ENCODE peak calls at places on chromosomes 16 and 17, in seven cellular contexts. One of them, this sample, is unnamed. For H3K4me1, the result is how much of the 10 kb centered on the place peaks cover.

GRCh38 chr16:84022641-84023040 is 20.0 kb downstream of the SLC38A8 start:
- DNase-seq in stomach: no peak
- DNase-seq in suprapubic skin: no peak
- DNase-seq in sigmoid colon: no peak
- DNase-seq in HCT116: no peak
- DNase-seq in Peyer's patch: no peak
- DNase-seq in GM12878: no peak
- DNase-seq in this sample: no peak

GRCh38 chr16:53358884-53359283 is 75.4 kb upstream of the RBL2 start:
- DNase-seq in stomach: no peak
- DNase-seq in suprapubic skin: no peak
- DNase-seq in sigmoid colon: no peak
- DNase-seq in HCT116: no peak
- DNase-seq in Peyer's patch: no peak
- DNase-seq in GM12878: no peak
- DNase-seq in this sample: no peak

GRCh38 chr17:1644493-1645206 is 882 bp downstream of the SCARF1 start:
- DNase-seq in stomach: no peak
- DNase-seq in suprapubic skin: no peak
- DNase-seq in sigmoid colon: no peak
- DNase-seq in HCT116: no peak
- DNase-seq in Peyer's patch: peak
- DNase-seq in GM12878: peak
- DNase-seq in this sample: peak

GRCh38 chr17:43125967-43126910 is 1.1 kb upstream of the BRCA1 start:
- DNase-seq in stomach: no peak
- DNase-seq in suprapubic skin: peak
- DNase-seq in sigmoid colon: peak
- DNase-seq in HCT116: no peak
- DNase-seq in Peyer's patch: no peak
- DNase-seq in GM12878: no peak
- DNase-seq in this sample: no peak

GRCh38 chr17:49582789-49583188 is 7.1 kb downstream of the NXPH3 start:
- DNase-seq in stomach: no peak
- DNase-seq in suprapubic skin: peak
- DNase-seq in sigmoid colon: no peak
- DNase-seq in HCT116: no peak
- DNase-seq in Peyer's patch: no peak
- DNase-seq in GM12878: no peak
- DNase-seq in this sample: no peak

GRCh38 chr16:58511933-58512815 is 3.1 kb upstream of the SETD6 start:
- DNase-seq in stomach: peak
- DNase-seq in suprapubic skin: peak
- DNase-seq in sigmoid colon: peak
- DNase-seq in HCT116: no peak
- DNase-seq in Peyer's patch: peak
- DNase-seq in GM12878: no peak
- DNase-seq in this sample: no peak

GRCh38 chr16:2277466-2278271 is 9.7 kb upstream of the RNPS1 start:
- DNase-seq in stomach: no peak
- DNase-seq in suprapubic skin: no peak
- DNase-seq in sigmoid colon: no peak
- DNase-seq in HCT116: no peak
- DNase-seq in Peyer's patch: no peak
- DNase-seq in GM12878: no peak
- DNase-seq in this sample: no peak

GRCh38 chr16:47018223-47018891 is 44.9 kb upstream of the DNAJA2 start:
- DNase-seq in stomach: peak
- DNase-seq in suprapubic skin: no peak
- DNase-seq in sigmoid colon: no peak
- DNase-seq in HCT116: peak
- DNase-seq in Peyer's patch: peak
- DNase-seq in GM12878: peak
- DNase-seq in this sample: no peak

GRCh38 chr17:34733351-34733750 is 154.0 kb downstream of the TMEM132E start:
- DNase-seq in stomach: no peak
- DNase-seq in suprapubic skin: peak
- DNase-seq in sigmoid colon: peak
- DNase-seq in HCT116: no peak
- DNase-seq in Peyer's patch: no peak
- DNase-seq in GM12878: no peak
- DNase-seq in this sample: no peak

GRCh38 chr17:47895254-47895855 is 681 bp upstream of the SP2 start:
- DNase-seq in stomach: peak
- DNase-seq in suprapubic skin: no peak
- DNase-seq in sigmoid colon: no peak
- DNase-seq in HCT116: no peak
- DNase-seq in Peyer's patch: peak
- DNase-seq in GM12878: no peak
- DNase-seq in this sample: no peak

DNA sequence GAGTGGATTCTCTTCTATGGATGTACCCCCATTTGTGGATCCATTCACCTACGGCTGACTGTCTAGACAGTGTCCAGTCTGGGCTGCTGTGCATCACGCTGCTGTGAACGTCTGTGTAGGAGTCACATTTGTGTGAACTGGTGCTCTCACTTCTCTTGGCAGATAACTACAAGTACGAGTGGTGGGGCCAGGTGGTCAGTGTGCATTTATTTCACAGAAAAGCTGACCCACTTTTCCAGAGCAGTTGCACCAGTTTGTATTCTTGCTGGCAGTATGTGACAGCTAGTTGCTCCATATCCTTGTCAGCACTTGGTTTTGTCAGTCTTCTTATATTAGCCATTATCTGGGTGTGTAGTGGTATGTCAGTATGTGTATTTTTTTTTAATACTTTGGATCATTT is 28.4 kb downstream of the FOXK2 start:
- DNase-seq in stomach: no peak
- DNase-seq in suprapubic skin: no peak
- DNase-seq in sigmoid colon: no peak
- DNase-seq in HCT116: no peak
- DNase-seq in Peyer's patch: no peak
- DNase-seq in GM12878: no peak
- DNase-seq in this sample: no peak
- H3K4me1 ChIP-seq in stomach: half or more
- H3K4me1 ChIP-seq in suprapubic skin: half or more
- H3K4me1 ChIP-seq in sigmoid colon: half or more
- H3K4me1 ChIP-seq in HCT116: under half
- H3K4me1 ChIP-seq in Peyer's patch: under half
- H3K4me1 ChIP-seq in GM12878: under half
- H3K4me1 ChIP-seq in this sample: half or more

GRCh38 chr16:89657442-89658220 is at the start of the genes CHMP1A and SPATA33:
- DNase-seq in stomach: peak
- DNase-seq in suprapubic skin: peak
- DNase-seq in sigmoid colon: peak
- DNase-seq in HCT116: peak
- DNase-seq in Peyer's patch: peak
- DNase-seq in GM12878: peak
- DNase-seq in this sample: no peak
- TF ChIP-seq POLR2A in stomach: no peak
- TF ChIP-seq POLR2A in suprapubic skin: peak
- TF ChIP-seq POLR2A in sigmoid colon: peak
- TF ChIP-seq POLR2A in HCT116: peak
- TF ChIP-seq POLR2A in Peyer's patch: peak
- TF ChIP-seq POLR2A in GM12878: peak
- TF ChIP-seq POLR2A in this sample: no peak

GRCh38 chr16:27324851-27325301 is 11.1 kb downstream of the IL4R start:
- DNase-seq in stomach: no peak
- DNase-seq in suprapubic skin: peak
- DNase-seq in sigmoid colon: peak
- DNase-seq in HCT116: no peak
- DNase-seq in Peyer's patch: no peak
- DNase-seq in GM12878: no peak
- DNase-seq in this sample: no peak
- H3K4me1 ChIP-seq in stomach: half or more
- H3K4me1 ChIP-seq in suprapubic skin: half or more
- H3K4me1 ChIP-seq in sigmoid colon: half or more
- H3K4me1 ChIP-seq in HCT116: under half
- H3K4me1 ChIP-seq in Peyer's patch: under half
- H3K4me1 ChIP-seq in GM12878: under half
- H3K4me1 ChIP-seq in this sample: half or more

GRCh38 chr17:81285179-81285878 is 9.8 kb downstream of the SLC38A10 start:
- DNase-seq in stomach: peak
- DNase-seq in suprapubic skin: peak
- DNase-seq in sigmoid colon: peak
- DNase-seq in HCT116: no peak
- DNase-seq in Peyer's patch: peak
- DNase-seq in GM12878: no peak
- DNase-seq in this sample: no peak
- TF ChIP-seq POLR2A in stomach: no peak
- TF ChIP-seq POLR2A in suprapubic skin: no peak
- TF ChIP-seq POLR2A in sigmoid colon: no peak
- TF ChIP-seq POLR2A in HCT116: no peak
- TF ChIP-seq POLR2A in Peyer's patch: no peak
- TF ChIP-seq POLR2A in GM12878: peak
- TF ChIP-seq POLR2A in this sample: no peak

GRCh38 chr17:38420518-38420917 is 7.7 kb upstream of the ARHGAP23 start:
- DNase-seq in stomach: no peak
- DNase-seq in suprapubic skin: no peak
- DNase-seq in sigmoid colon: no peak
- DNase-seq in HCT116: no peak
- DNase-seq in Peyer's patch: no peak
- DNase-seq in GM12878: no peak
- DNase-seq in this sample: no peak
- H3K4me1 ChIP-seq in stomach: half or more
- H3K4me1 ChIP-seq in suprapubic skin: under half
- H3K4me1 ChIP-seq in sigmoid colon: under half
- H3K4me1 ChIP-seq in HCT116: under half
- H3K4me1 ChIP-seq in Peyer's patch: under half
- H3K4me1 ChIP-seq in GM12878: under half
- H3K4me1 ChIP-seq in this sample: under half

DNA sequence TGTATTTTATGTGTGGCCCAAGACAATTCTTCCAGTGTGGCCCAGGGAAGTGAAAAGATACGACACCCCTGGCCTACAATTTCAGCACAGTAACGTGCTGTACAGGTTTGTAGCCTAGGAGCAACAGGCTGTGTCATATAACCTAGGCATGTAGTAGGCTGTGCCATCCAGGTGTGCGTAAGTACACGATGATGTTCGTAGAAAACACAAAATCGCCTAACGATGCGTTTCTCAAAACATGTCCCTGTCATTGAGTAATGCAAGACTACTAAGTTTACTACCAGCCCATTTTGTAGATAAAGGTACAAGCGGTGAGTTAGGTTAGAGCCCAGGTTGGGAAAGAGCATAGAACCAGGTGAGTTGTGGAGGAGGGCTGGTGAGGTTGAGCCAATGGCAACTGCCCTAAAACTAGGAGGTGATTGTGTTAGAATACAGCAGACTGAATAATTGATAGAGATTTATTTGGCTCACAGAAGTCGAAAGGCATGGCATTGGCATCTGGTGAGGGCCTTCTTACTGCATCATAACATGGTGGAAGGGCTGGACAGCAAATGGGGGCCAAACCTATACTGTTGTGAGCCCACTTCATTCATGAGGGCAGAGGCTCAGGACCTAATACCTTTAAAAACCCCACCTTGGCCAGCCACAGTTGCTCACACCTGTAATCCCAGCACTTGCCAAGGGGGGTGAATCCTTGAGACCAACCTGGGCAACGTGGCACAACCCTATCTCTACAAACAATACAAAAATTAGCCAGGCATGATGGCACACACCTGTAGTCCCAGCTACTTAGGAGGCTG is 4.2 kb downstream of the EIF1 start:
- DNase-seq in stomach: no peak
- DNase-seq in suprapubic skin: no peak
- DNase-seq in sigmoid colon: no peak
- DNase-seq in HCT116: no peak
- DNase-seq in Peyer's patch: no peak
- DNase-seq in GM12878: no peak
- DNase-seq in this sample: no peak
- TF ChIP-seq POLR2A in stomach: no peak
- TF ChIP-seq POLR2A in suprapubic skin: no peak
- TF ChIP-seq POLR2A in sigmoid colon: no peak
- TF ChIP-seq POLR2A in HCT116: no peak
- TF ChIP-seq POLR2A in Peyer's patch: no peak
- TF ChIP-seq POLR2A in GM12878: peak
- TF ChIP-seq POLR2A in this sample: no peak

DNA sequence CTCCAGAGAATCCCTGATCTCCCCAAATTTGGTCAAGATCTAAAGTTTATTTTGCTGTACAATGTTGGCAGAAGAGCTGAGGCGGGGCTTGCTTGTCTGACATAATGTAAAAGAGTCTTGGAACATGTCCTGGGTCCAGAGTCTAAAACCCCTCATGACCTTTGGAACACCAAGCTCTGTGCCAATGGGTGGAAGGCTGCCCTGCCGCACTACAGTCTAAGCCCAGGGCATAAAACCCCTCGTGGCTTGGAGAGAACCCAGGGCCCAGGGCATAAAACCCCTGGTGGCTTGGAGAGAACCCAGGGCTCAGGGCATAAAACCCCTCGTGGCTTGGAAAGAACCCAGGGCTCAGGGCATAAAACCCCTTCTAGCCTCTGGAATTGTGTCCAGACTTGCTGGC is 36.7 kb downstream of the CCDC57 start:
- DNase-seq in stomach: no peak
- DNase-seq in suprapubic skin: no peak
- DNase-seq in sigmoid colon: no peak
- DNase-seq in HCT116: no peak
- DNase-seq in Peyer's patch: no peak
- DNase-seq in GM12878: no peak
- DNase-seq in this sample: no peak
- H3K4me1 ChIP-seq in stomach: under half
- H3K4me1 ChIP-seq in suprapubic skin: under half
- H3K4me1 ChIP-seq in sigmoid colon: under half
- H3K4me1 ChIP-seq in HCT116: under half
- H3K4me1 ChIP-seq in Peyer's patch: under half
- H3K4me1 ChIP-seq in GM12878: under half
- H3K4me1 ChIP-seq in this sample: under half

GRCh38 chr17:40122944-40123810 is 1.4 kb downstream of the MSL1 start:
- DNase-seq in stomach: no peak
- DNase-seq in suprapubic skin: no peak
- DNase-seq in sigmoid colon: no peak
- DNase-seq in HCT116: no peak
- DNase-seq in Peyer's patch: no peak
- DNase-seq in GM12878: no peak
- DNase-seq in this sample: no peak
- TF ChIP-seq POLR2A in stomach: no peak
- TF ChIP-seq POLR2A in suprapubic skin: no peak
- TF ChIP-seq POLR2A in sigmoid colon: no peak
- TF ChIP-seq POLR2A in HCT116: peak
- TF ChIP-seq POLR2A in Peyer's patch: peak
- TF ChIP-seq POLR2A in GM12878: peak
- TF ChIP-seq POLR2A in this sample: no peak

This sample was measured in vagina.